ENCODE peak calls at places on chromosomes 5 and 9, in six cellular contexts. B, H, P, R, A and C are unnamed samples.

GRCh38 chr9:129175515-129175824 is 2.6 kb downstream of the IER5L start:
- DNase-seq in R (no peak), P (no peak), B (no peak), A (no peak), H (no peak), C (no peak)

GRCh38 chr9:121700165-121700830 is 48.9 kb downstream of the DAB2IP start:
- DNase-seq in A (peak; percentile 64), H (peak; percentile 77), R (peak; percentile 72), B (no peak), P (peak; percentile 43), C (peak; percentile 48)

GRCh38 chr9:131799177-131799823 is 59.4 kb upstream of the RAPGEF1 start:
- DNase-seq in B (no peak), A (peak; percentile 80), H (peak; percentile 41), P (peak; percentile 55), R (peak; percentile 41), C (peak; percentile 49)

GRCh38 chr9:130895481-130896232 is 955 bp downstream of the QRFP start:
- DNase-seq in H (no peak), R (no peak), B (no peak), P (peak; percentile 11), A (no peak), C (peak; percentile 48)

GRCh38 chr5:78003914-78004313 is 227.8 kb upstream of the TBCA start:
- DNase-seq in H (no peak), A (no peak), P (no peak), B (no peak), R (no peak), C (no peak)

GRCh38 chr9:110016340-110016739 is 191.6 kb downstream of the C9orf152 start:
- DNase-seq in H (no peak), R (no peak), P (peak; percentile 52), B (no peak), A (no peak), C (peak; percentile 88)

GRCh38 chr5:125412561-125413535 is 666.4 kb upstream of the ZNF608 start:
- DNase-seq in R (peak; percentile 61), P (peak; percentile 80), B (peak; percentile 33), A (peak; percentile 90), H (peak; percentile 72), C (peak; percentile 92)

GRCh38 chr9:115524467-115525059 is 406.6 kb upstream of the TNC start:
- DNase-seq in H (no peak), P (peak; percentile 84), B (peak; percentile 37), A (peak; percentile 75), R (no peak), C (peak; percentile 81)

GRCh38 chr5:14713476-14714384 is 49.2 kb downstream of the OTULIN start:
- DNase-seq in A (no peak), R (no peak), B (no peak), H (no peak), P (no peak), C (no peak)

GRCh38 chr9:127005770-127006314 is 91.3 kb downstream of the RALGPS1 start:
- DNase-seq in B (no peak), H (no peak), P (no peak), R (no peak), A (no peak), C (no peak)

GRCh38 chr5:149930060-149930753 is 14.4 kb downstream of the PDE6A start:
- DNase-seq in R (no peak), A (no peak), H (no peak), B (no peak), P (peak; percentile 58), C (no peak)

GRCh38 chr5:127452626-127453025 is 64.8 kb upstream of the PRRC1 start:
- DNase-seq in A (no peak), R (no peak), B (no peak), H (no peak), P (no peak), C (no peak)

GRCh38 chr5:11890777-11891176 is 13.5 kb downstream of the CTNND2 start:
- DNase-seq in P (no peak), A (no peak), B (no peak), H (no peak), R (no peak), C (no peak)
- H3K4me3 ChIP-seq in P (no peak overlapping the region), A (no peak overlapping the region), B (no peak overlapping the region), H (no peak overlapping the region), R (no peak overlapping the region), C (no peak overlapping the region)

GRCh38 chr5:131068893-131069643 is 96.0 kb downstream of the HINT1 start:
- DNase-seq in R (no peak), A (no peak), H (no peak), B (no peak), P (peak; percentile 6), C (peak; percentile 4)
- TF ChIP-seq CTCF in R (no peak), A (no peak), H (no peak), B (no peak), P (no peak), C (no peak)

GRCh38 chr5:181248277-181248676 is 4.6 kb upstream of the RACK1 start:
- DNase-seq in A (no peak), P (no peak), R (no peak), H (no peak), B (no peak), C (no peak)
- H3K4me3 ChIP-seq in A (peak overlapping the region; percentile 82), P (peak overlapping the region; percentile 71), R (peak overlapping the region; percentile 94), H (peak overlapping the region; percentile 80), B (peak overlapping the region; percentile 95), C (peak overlapping the region; percentile 88)

GRCh38 chr9:113754739-113755138 is 121.4 kb upstream of the ZNF618 start:
- DNase-seq in B (no peak), P (no peak), R (no peak), A (no peak), H (no peak), C (no peak)
- TF ChIP-seq CTCF in B (no peak), P (no peak), R (no peak), A (no peak), H (no peak), C (no peak)

GRCh38 chr9:112072721-112073553 is 102.2 kb downstream of the SUSD1 start:
- DNase-seq in R (no peak), B (peak; percentile 98), P (peak; percentile 96), H (no peak), A (no peak), C (peak; percentile 95)
- H3K4me3 ChIP-seq in R (no peak overlapping the region), B (no peak overlapping the region), P (no peak overlapping the region), H (no peak overlapping the region), A (no peak overlapping the region), C (no peak overlapping the region)

DNA sequence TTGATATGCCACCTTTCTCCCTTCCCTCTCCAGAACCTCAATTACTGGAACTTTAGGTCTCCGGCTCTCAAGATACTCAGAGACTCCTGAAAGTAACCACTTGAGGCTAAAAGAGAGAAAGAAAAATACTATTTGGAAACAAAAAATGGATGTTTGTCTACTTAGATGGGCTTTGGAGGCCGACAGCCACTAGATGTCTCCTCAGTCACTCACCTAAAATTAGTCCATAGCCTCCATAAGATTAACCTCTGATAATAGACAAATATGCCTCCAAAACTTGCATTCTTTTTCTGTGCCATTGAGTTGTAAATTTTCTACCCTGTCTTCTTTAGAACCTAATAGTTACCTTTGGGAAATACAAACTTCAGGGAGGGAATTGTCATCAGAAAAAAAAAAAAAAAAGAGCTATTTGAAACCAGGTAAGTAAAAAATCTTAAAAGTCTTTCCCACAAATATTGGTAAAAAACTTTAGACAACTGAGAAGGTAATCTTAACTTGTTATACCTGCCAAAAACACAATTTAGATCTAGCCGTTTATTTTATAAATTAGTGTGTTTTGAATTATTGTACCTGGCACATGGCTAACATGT is 11.2 kb upstream of the PCDH1 start:
- DNase-seq in B (no peak), H (no peak), P (peak; percentile 32), A (no peak), R (no peak), C (peak; percentile 53)
- TF ChIP-seq CTCF in B (peak; percentile 55), H (no peak), P (peak; percentile 45), A (peak; percentile 37), R (peak; percentile 50), C (peak; percentile 70)

GRCh38 chr9:72509053-72509452 is 12.4 kb upstream of the TMC1 start:
- DNase-seq in B (peak; percentile 60), A (no peak), P (peak; percentile 72), H (no peak), R (no peak), C (peak; percentile 30)

GRCh38 chr9:72506615-72507014 is 14.8 kb upstream of the TMC1 start:
- DNase-seq in R (no peak), P (no peak), B (no peak), H (no peak), A (no peak), C (no peak)

DNA sequence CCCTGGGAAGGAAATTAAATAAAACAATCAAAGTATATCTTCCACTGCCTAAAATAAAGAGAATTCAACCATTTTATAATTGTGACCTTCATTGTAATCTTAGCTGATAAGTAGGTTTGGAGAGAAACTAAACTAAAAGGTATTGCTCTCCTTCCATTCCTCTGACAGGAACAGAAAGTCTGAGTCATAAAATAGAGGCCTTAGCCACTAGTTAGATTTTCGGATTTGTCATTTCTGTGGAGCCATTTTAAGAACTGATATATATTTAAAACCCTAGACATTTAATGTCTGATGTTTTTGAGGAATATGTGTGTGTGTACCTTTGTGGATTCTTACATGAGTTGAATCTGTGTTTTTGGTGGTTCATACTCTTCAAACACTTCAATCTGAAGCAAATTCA is 11.8 kb upstream of the TMC1 start:
- DNase-seq in H (no peak), P (peak; percentile 41), R (no peak), B (no peak), A (no peak), C (peak; percentile 42)
- H3K4me3 ChIP-seq in H (no peak overlapping the region), P (no peak overlapping the region), R (no peak overlapping the region), B (no peak overlapping the region), A (no peak overlapping the region), C (no peak overlapping the region)

DNA sequence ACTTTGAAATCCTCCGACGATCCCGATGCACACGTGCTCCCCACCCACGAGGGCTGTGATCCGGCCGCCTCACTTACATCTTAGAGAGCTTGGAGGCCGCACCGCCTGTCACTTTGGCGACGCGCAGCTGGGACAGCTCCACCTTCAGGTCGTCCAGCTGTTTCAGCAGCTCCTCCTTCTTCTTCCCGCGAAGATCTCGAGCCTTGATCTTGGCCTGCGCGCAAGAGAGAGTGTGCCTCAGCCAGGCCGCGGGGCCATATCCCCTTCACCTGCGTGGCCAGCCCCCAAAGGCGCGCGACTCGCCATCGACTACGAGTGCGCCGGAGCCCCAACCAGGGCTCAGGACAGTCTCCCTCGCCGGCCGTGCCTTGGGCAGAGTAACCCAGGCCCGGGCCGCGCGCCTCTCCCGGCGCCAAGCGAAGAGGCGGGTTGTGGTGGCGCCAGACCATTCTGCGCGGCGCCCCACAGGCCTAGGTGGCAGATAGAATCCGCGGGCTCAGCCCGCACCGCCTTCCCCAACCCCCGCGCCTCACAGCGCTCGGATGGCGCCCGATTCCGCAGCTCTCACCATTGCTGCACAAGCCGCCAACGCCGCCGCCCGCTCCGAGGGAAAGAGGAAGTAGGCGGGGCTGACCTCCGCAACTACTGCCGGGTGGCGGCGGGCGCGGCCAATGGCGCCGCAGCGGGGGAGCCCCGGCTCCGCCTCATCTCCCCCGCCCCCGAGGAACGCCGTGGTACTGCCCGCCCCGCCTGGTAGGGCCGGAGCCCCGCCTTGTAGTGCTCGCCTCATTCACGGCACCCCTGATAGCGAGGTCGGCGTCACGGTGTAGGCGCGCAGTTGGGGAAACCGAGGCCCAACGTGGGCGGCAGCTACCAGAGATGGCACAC is at the start of the genes ARPC5L and RPL35:
- DNase-seq in R (peak; percentile 94), P (peak; percentile 97), B (peak; percentile 64), A (peak; percentile 98), H (peak; percentile 97), C (peak; percentile 96)
- TF ChIP-seq CTCF in R (no peak), P (peak; percentile 27), B (peak; percentile 32), A (peak; percentile 40), H (no peak), C (peak; percentile 40)